ENCODE peak calls at places on chromosomes 7 and 10, in four cellular contexts. V is nephron progenitor cell, L is stomach, K is M059J. C is an unnamed sample.

GRCh38 chr10:96673318-96674099 is 46.8 kb downstream of the PIK3AP1 start:
- DNase-seq in V (peak; percentile 19), L (no peak), K (peak; percentile 84), C (peak; percentile 79)

GRCh38 chr7:44080118-44080517 is 2.2 kb downstream of the POLM start:
- DNase-seq in V (no peak), L (no peak), K (no peak), C (no peak)

GRCh38 chr7:70267381-70267780 is 669.1 kb downstream of the AUTS2 start:
- DNase-seq in V (no peak), L (no peak), K (no peak), C (no peak)

GRCh38 chr7:157754416-157754790 is 417.6 kb downstream of the DNAJB6 start:
- DNase-seq in V (no peak), L (no peak), K (no peak), C (no peak)

GRCh38 chr10:82162549-82163210 is 287.7 kb downstream of the NRG3 start:
- DNase-seq in V (no peak), L (no peak), K (no peak), C (no peak)

GRCh38 chr7:51261117-51261835 is 55.3 kb downstream of the COBL start:
- DNase-seq in V (no peak), L (no peak), K (no peak), C (no peak)

GRCh38 chr7:121752706-121753105 is 120.3 kb upstream of the PTPRZ1 start:
- DNase-seq in V (no peak), L (no peak), K (no peak), C (peak; percentile 4)

GRCh38 chr10:12596055-12596576 is 246.8 kb downstream of the CAMK1D start:
- DNase-seq in V (no peak), L (no peak), K (no peak), C (no peak)

GRCh38 chr7:140673063-140673769 is 471 bp downstream of the ADCK2 start:
- DNase-seq in V (peak; percentile 67), L (peak; percentile 81), K (peak; percentile 37), C (no peak)

GRCh38 chr10:124647421-124648130 is 96.6 kb downstream of the FAM53B start:
- DNase-seq in V (no peak), L (peak; percentile 65), K (peak; percentile 44), C (no peak)

GRCh38 chr10:47450442-47450841 is 33.5 kb downstream of the ANXA8 start:
- DNase-seq in V (no peak), L (no peak), K (no peak), C (no peak)

GRCh38 chr7:140478361-140479061 is 794 bp downstream of the MKRN1 start:
- DNase-seq in V (no peak), L (no peak), K (peak; percentile 42), C (peak; percentile 22)

GRCh38 chr10:118595598-118596425 is at the start of gene PRLHR:
- DNase-seq in V (peak; percentile 93), L (no peak), K (peak; percentile 9), C (peak; percentile 10)

GRCh38 chr7:100914208-100914878 is 18.7 kb upstream of the ACHE start:
- DNase-seq in V (no peak), L (peak; percentile 73), K (peak; percentile 57), C (no peak)

GRCh38 chr10:94546058-94546595 is 539 bp downstream of the HELLS start:
- DNase-seq in V (no peak), L (no peak), K (peak; percentile 50), C (peak; percentile 16)

GRCh38 chr7:45703373-45703821 is 129.2 kb downstream of the ADCY1 start:
- DNase-seq in V (no peak), L (peak; percentile 14), K (no peak), C (no peak)

GRCh38 chr7:55130554-55131198 is 111.9 kb downstream of the EGFR start:
- DNase-seq in V (peak; percentile 37), L (no peak), K (peak; percentile 83), C (peak; percentile 92)

GRCh38 chr10:36188461-36188860 is 546.4 kb upstream of the FZD8 start:
- DNase-seq in V (no peak), L (no peak), K (no peak), C (no peak)

GRCh38 chr7:41869091-41869490 is 166.2 kb upstream of the INHBA start:
- DNase-seq in V (no peak), L (no peak), K (peak; percentile 67), C (peak; percentile 71)

GRCh38 chr10:30441974-30442606 is 8.1 kb downstream of the MAP3K8 start:
- DNase-seq in V (no peak), L (no peak), K (no peak), C (no peak)

GRCh38 chr7:17205850-17206353 is 92.5 kb upstream of the AHR start:
- DNase-seq in V (no peak), L (no peak), K (no peak), C (no peak)

GRCh38 chr10:115004236-115004862 is 66.4 kb downstream of the TRUB1 start:
- DNase-seq in V (no peak), L (no peak), K (no peak), C (no peak)

GRCh38 chr7:7922684-7923385 is 45.8 kb upstream of the GLCCI1 start:
- DNase-seq in V (no peak), L (no peak), K (no peak), C (no peak)

GRCh38 chr10:118752401-118752800 is 2.4 kb downstream of the CACUL1 start:
- DNase-seq in V (no peak), L (no peak), K (no peak), C (no peak)

GRCh38 chr7:151782598-151783448 is 94.1 kb downstream of the PRKAG2 start:
- DNase-seq in V (peak; percentile 88), L (peak; percentile 79), K (peak; percentile 52), C (no peak)

GRCh38 chr10:47038881-47039557 is 127.8 kb downstream of the PTPN20 start:
- DNase-seq in V (no peak), L (no peak), K (no peak), C (no peak)

GRCh38 chr7:156751319-156751718 is 110.7 kb downstream of the RNF32 start:
- DNase-seq in V (no peak), L (no peak), K (peak; percentile 97), C (peak; percentile 99)